ENCODE peak calls at places on chromosomes 3 and 15, in ten cellular contexts. Z is dorsolateral prefrontal cortex, D is heart left ventricle, O is GM23338, S is stomach, V is neural progenitor cell, L is ovary, N is heart right ventricle, I is fibroblast of lung, M is lower lobe of right lung. H is an unnamed sample. For H3K27me3, the result is how much of the 10 kb centered on the place peaks cover.

GRCh38 chr3:41199866-41200668 is 762 bp downstream of the CTNNB1 start:
- DNase-seq in Z (no peak), D (no peak), O (peak), S (no peak), V (peak), L (peak), N (no peak), I (peak), M (peak), H (peak)

GRCh38 chr3:20682573-20682972 is 496.6 kb upstream of the SGO1 start:
- DNase-seq in Z (no peak), D (no peak), O (peak), S (no peak), V (no peak), L (no peak), N (no peak), I (peak), M (no peak), H (no peak)

GRCh38 chr3:177005718-177006405 is 191.4 kb downstream of the TBL1XR1 start:
- DNase-seq in Z (no peak), D (no peak), O (peak), S (no peak), V (no peak), L (no peak), N (no peak), I (no peak), M (no peak), H (no peak)

GRCh38 chr3:108391917-108392585 is 95.7 kb downstream of the HHLA2 start:
- DNase-seq in Z (no peak), D (no peak), O (no peak), S (no peak), V (no peak), L (no peak), N (no peak), I (peak), M (no peak), H (no peak)

GRCh38 chr3:12476238-12476897 is 7.9 kb upstream of the TSEN2 start:
- DNase-seq in Z (no peak), D (no peak), O (no peak), S (no peak), V (no peak), L (no peak), N (no peak), I (peak), M (no peak), H (no peak)

GRCh38 chr15:22888120-22888859 is 49.8 kb downstream of the NIPA2 start:
- DNase-seq in Z (peak), D (no peak), O (no peak), S (no peak), V (no peak), L (no peak), N (no peak), I (peak), M (no peak), H (no peak)

GRCh38 chr3:95705786-95706418 is 1108.5 kb upstream of the EPHA6 start:
- DNase-seq in Z (no peak), D (no peak), O (no peak), S (no peak), V (no peak), L (no peak), N (no peak), I (no peak), M (peak), H (no peak)

GRCh38 chr3:195071916-195072820 is 198.8 kb downstream of the XXYLT1 start:
- DNase-seq in Z (no peak), D (no peak), O (no peak), S (peak), V (no peak), L (no peak), N (no peak), I (no peak), M (peak), H (no peak)

GRCh38 chr3:124207873-124208473 is 216.0 kb upstream of the ROPN1 start:
- DNase-seq in Z (no peak), D (no peak), O (no peak), S (no peak), V (no peak), L (no peak), N (no peak), I (no peak), M (no peak), H (no peak)

GRCh38 chr15:96354731-96355560 is 24.4 kb downstream of the NR2F2 start:
- DNase-seq in Z (no peak), D (no peak), O (no peak), S (no peak), V (peak), L (no peak), N (no peak), I (peak), M (no peak), H (no peak)

GRCh38 chr3:142844339-142844977 is 44.4 kb downstream of the PCOLCE2 start:
- DNase-seq in Z (no peak), D (no peak), O (peak), S (no peak), V (peak), L (no peak), N (no peak), I (peak), M (no peak), H (no peak)

GRCh38 chr15:90159213-90159612 is 41.9 kb upstream of the SEMA4B start:
- DNase-seq in Z (no peak), D (no peak), O (no peak), S (peak), V (peak), L (no peak), N (no peak), I (no peak), M (no peak), H (no peak)

GRCh38 chr3:127791221-127791913 is 30.9 kb downstream of the MGLL start:
- DNase-seq in Z (no peak), D (no peak), O (peak), S (peak), V (peak), L (no peak), N (no peak), I (peak), M (no peak), H (peak)

GRCh38 chr3:139128803-139129202 is 84.1 kb upstream of the PRR23C start:
- DNase-seq in Z (no peak), D (no peak), O (no peak), S (no peak), V (no peak), L (no peak), N (no peak), I (peak), M (no peak), H (no peak)

GRCh38 chr3:178320481-178321352 is 215.5 kb upstream of the KCNMB2 start:
- DNase-seq in Z (no peak), D (peak), O (no peak), S (peak), V (no peak), L (peak), N (peak), I (peak), M (no peak), H (peak)

GRCh38 chr3:149215474-149215873 is 6.2 kb downstream of the CP start:
- DNase-seq in Z (no peak), D (no peak), O (no peak), S (no peak), V (peak), L (no peak), N (no peak), I (peak), M (no peak), H (no peak)

GRCh38 chr15:40248006-40248783 is 9.3 kb downstream of the PAK6 start:
- DNase-seq in Z (no peak), D (no peak), O (no peak), S (no peak), V (no peak), L (no peak), N (no peak), I (no peak), M (peak), H (no peak)

GRCh38 chr3:22141769-22142168 is 390.8 kb upstream of the ZNF385D start:
- DNase-seq in Z (no peak), D (no peak), O (no peak), S (no peak), V (no peak), L (no peak), N (no peak), I (no peak), M (no peak), H (no peak)

GRCh38 chr3:124451655-124452317 is 278.5 kb upstream of the UMPS start:
- DNase-seq in Z (no peak), D (no peak), O (no peak), S (no peak), V (no peak), L (no peak), N (no peak), I (no peak), M (no peak), H (no peak)

GRCh38 chr3:14845180-14845579 is 26.4 kb downstream of the FGD5 start:
- DNase-seq in Z (no peak), D (no peak), O (no peak), S (no peak), V (no peak), L (no peak), N (no peak), I (no peak), M (no peak), H (no peak)

GRCh38 chr3:87468938-87469337 is 192.6 kb upstream of the POU1F1 start:
- DNase-seq in Z (no peak), D (no peak), O (no peak), S (no peak), V (no peak), L (no peak), N (no peak), I (peak), M (no peak), H (no peak)

GRCh38 chr3:154850921-154851320 is 229.2 kb upstream of the MME start:
- DNase-seq in Z (no peak), D (no peak), O (no peak), S (no peak), V (no peak), L (no peak), N (no peak), I (no peak), M (no peak), H (no peak)

DNA sequence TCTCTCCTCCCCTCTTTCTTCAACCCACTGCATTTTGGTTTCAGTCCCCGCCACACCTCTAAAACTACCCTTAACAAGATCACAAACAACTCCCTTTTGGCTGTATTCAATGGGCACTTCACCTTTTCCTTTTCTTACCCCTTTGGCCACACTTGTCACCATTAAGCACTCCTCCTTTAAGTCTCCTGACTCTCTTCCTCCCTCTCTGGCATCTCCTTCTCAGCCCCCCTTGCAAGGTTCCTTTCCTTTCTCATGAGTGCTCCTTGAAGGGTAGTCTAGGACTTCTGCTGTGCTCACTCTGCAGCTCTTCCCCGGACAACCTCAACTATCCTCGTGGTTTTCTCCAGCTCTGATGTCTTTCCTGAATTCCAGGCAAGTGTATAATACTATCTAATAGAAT is 103.7 kb downstream of the RPL22L1 start:
- DNase-seq in Z (no peak), D (no peak), O (no peak), S (no peak), V (no peak), L (no peak), N (no peak), I (no peak), M (no peak), H (no peak)
- H3K27me3 ChIP-seq in Z (under half), D (under half), O (under half), S (under half), V (under half), L (under half), N (under half), I (under half), M (under half), H (under half)

GRCh38 chr3:165194477-165195135 is 1.6 kb downstream of the SLITRK3 start:
- DNase-seq in Z (no peak), D (no peak), O (peak), S (no peak), V (peak), L (no peak), N (no peak), I (no peak), M (no peak), H (no peak)
- H3K27me3 ChIP-seq in Z (under half), D (half or more), O (half or more), S (under half), V (half or more), L (under half), N (under half), I (under half), M (half or more), H (under half)

DNA sequence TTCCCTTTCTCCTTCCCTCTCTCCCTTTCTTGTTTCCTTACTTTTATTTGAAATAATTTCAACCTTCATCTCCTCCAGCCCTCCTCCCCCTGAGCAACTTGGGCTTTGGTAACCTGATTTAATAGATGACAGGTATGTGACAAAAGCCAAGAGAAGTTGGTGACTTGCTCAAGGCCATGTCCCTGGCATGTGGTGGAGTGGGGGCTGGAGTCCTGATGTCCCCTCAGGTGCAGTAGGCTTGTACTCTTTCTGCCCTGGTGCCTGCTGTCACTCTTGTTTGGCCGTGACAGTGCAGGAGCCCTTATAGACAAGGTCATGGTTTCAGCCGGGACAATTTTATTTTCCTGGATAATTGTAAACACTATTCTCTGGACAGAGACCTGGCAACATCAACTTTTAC is 152.7 kb downstream of the SV2B start:
- DNase-seq in Z (no peak), D (no peak), O (no peak), S (no peak), V (no peak), L (no peak), N (no peak), I (no peak), M (no peak), H (no peak)
- H3K27me3 ChIP-seq in Z (under half), D (under half), O (under half), S (under half), V (under half), L (under half), N (under half), I (under half), M (under half), H (under half)

DNA sequence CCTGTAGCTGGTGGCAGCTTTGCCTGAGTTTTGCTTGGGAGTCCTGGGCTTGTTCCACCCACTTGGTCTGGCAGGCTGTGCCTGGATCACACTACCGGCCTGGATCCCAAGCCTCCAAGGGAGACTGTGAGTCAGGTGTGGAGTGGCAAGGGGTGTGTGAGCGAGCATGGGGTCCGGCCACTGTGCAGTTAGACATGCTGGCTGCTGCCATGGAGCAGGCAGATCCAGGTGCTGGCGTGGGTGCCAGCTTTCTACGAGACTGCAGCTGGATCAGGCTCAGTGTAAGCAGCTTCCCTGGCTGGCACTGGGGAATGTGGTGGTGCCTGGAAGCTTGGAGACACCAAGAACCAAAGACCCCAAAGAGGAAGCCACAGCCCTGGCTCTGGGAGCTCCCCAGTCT is 102.0 kb upstream of the BNIP2 start:
- DNase-seq in Z (no peak), D (no peak), O (no peak), S (no peak), V (no peak), L (no peak), N (no peak), I (no peak), M (no peak), H (no peak)
- H3K27me3 ChIP-seq in Z (under half), D (under half), O (under half), S (under half), V (under half), L (under half), N (under half), I (under half), M (under half), H (under half)

GRCh38 chr15:58062983-58063382 is 2.5 kb downstream of the ALDH1A2 start:
- DNase-seq in Z (no peak), D (no peak), O (no peak), S (no peak), V (no peak), L (no peak), N (no peak), I (no peak), M (no peak), H (no peak)
- H3K27me3 ChIP-seq in Z (half or more), D (under half), O (half or more), S (under half), V (half or more), L (under half), N (under half), I (under half), M (half or more), H (under half)

DNA sequence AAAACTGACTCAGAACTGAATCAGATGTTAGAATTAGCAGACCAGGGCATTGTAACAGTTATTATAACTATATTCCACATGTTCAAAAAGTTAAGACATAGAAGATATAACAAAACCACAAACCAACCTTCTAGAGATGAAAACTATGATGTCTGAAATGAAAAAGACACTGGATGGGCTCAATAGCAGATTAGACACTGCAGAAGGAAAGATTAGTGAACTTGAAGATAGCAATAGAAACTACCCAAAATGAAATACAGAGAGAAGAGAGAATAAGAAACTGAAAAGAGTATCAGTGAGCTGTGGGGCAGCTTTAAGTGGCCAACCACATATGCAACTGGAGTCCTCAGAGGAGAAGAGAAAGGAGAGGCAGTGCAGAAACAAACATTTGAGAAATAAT is 132.0 kb upstream of the ATP2B2 start:
- DNase-seq in Z (no peak), D (no peak), O (no peak), S (no peak), V (no peak), L (no peak), N (no peak), I (no peak), M (no peak), H (no peak)
- H3K27me3 ChIP-seq in Z (under half), D (under half), O (under half), S (under half), V (under half), L (under half), N (under half), I (under half), M (under half), H (under half)

GRCh38 chr3:183159319-183159718 is 3.2 kb downstream of the LAMP3 start:
- DNase-seq in Z (no peak), D (no peak), O (peak), S (no peak), V (no peak), L (no peak), N (no peak), I (no peak), M (no peak), H (no peak)
- H3K27me3 ChIP-seq in Z (under half), D (under half), O (under half), S (under half), V (under half), L (under half), N (under half), I (under half), M (under half), H (under half)

DNA sequence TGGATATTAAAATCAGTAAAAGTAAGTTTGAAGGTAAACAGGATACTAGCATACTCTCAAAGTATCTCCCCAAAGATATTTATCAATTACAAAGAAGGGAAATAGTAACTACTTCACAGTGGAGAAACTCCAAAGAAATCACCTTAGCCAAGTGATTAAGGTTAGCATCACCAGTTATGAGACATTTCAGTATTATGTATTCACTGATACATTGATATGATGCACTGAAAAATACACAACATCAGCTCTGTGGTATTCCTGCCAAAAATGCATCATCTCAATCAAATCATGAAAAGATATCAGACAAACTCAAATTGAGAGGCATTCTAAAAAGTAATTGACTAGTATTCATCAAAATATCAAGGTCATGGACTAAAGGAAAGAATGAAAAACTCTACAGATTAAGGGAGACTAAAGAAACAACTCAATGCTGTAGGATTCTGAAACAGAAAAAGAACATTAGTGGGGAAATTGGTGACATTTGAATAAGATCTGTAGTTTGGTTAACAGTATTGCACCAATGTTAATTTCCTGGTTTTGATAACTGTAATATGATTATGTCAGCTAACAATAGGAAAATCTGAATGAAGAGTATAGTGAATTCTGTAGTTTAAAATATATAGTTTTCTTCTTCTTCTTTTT is 215.4 kb downstream of the UACA start:
- DNase-seq in Z (no peak), D (no peak), O (no peak), S (no peak), V (no peak), L (no peak), N (no peak), I (no peak), M (no peak), H (no peak)
- H3K27me3 ChIP-seq in Z (under half), D (under half), O (under half), S (under half), V (under half), L (under half), N (under half), I (under half), M (under half), H (under half)